ENCODE peak calls at places on chromosomes 5 and 9, in four cellular contexts. One of them, this sample, is unnamed. For H3K4me1, the result is how much of the 10 kb centered on the place peaks cover.

GRCh38 chr9:133286523-133286922 is 11.5 kb upstream of the ABO start:
- DNase-seq in effector memory CD4-positive, alpha-beta T cell: no peak
- DNase-seq in heart left ventricle: no peak
- DNase-seq in psoas muscle: no peak
- DNase-seq in this sample: no peak

GRCh38 chr5:103624035-103624461 is 61.5 kb upstream of the NUDT12 start:
- DNase-seq in psoas muscle: no peak
- DNase-seq in heart left ventricle: no peak
- DNase-seq in effector memory CD4-positive, alpha-beta T cell: no peak
- DNase-seq in this sample: no peak

GRCh38 chr5:125961150-125961549 is 462.1 kb upstream of the GRAMD2B start:
- DNase-seq in effector memory CD4-positive, alpha-beta T cell: no peak
- DNase-seq in heart left ventricle: no peak
- DNase-seq in psoas muscle: no peak
- DNase-seq in this sample: no peak

GRCh38 chr9:27475057-27475456 is 49.0 kb upstream of the IFNK start:
- DNase-seq in effector memory CD4-positive, alpha-beta T cell: no peak
- DNase-seq in heart left ventricle: no peak
- DNase-seq in psoas muscle: no peak
- DNase-seq in this sample: no peak

GRCh38 chr5:54529565-54529964 is 12.0 kb downstream of the SNX18 start:
- DNase-seq in effector memory CD4-positive, alpha-beta T cell: no peak
- DNase-seq in psoas muscle: no peak
- DNase-seq in heart left ventricle: no peak
- DNase-seq in this sample: no peak

GRCh38 chr9:71662086-71662485 is 106.2 kb downstream of the CEMIP2 start:
- DNase-seq in effector memory CD4-positive, alpha-beta T cell: no peak
- DNase-seq in psoas muscle: no peak
- DNase-seq in heart left ventricle: no peak
- DNase-seq in this sample: no peak

GRCh38 chr9:138038244-138038671 is 160.7 kb downstream of the CACNA1B start:
- DNase-seq in heart left ventricle: peak
- DNase-seq in effector memory CD4-positive, alpha-beta T cell: no peak
- DNase-seq in psoas muscle: no peak
- DNase-seq in this sample: no peak

GRCh38 chr9:76595645-76596044 is 136.7 kb downstream of the GCNT1 start:
- DNase-seq in heart left ventricle: no peak
- DNase-seq in effector memory CD4-positive, alpha-beta T cell: no peak
- DNase-seq in psoas muscle: no peak
- DNase-seq in this sample: no peak

GRCh38 chr9:98793031-98793430 is 3.3 kb downstream of the ANKS6 start:
- DNase-seq in psoas muscle: no peak
- DNase-seq in effector memory CD4-positive, alpha-beta T cell: no peak
- DNase-seq in heart left ventricle: no peak
- DNase-seq in this sample: no peak

GRCh38 chr9:34139477-34140146 is 13.1 kb upstream of the DCAF12 start:
- DNase-seq in effector memory CD4-positive, alpha-beta T cell: no peak
- DNase-seq in psoas muscle: no peak
- DNase-seq in heart left ventricle: peak
- DNase-seq in this sample: no peak

GRCh38 chr5:14243768-14244167 is 100.6 kb downstream of the TRIO start:
- DNase-seq in effector memory CD4-positive, alpha-beta T cell: no peak
- DNase-seq in psoas muscle: no peak
- DNase-seq in heart left ventricle: no peak
- DNase-seq in this sample: no peak

GRCh38 chr5:174725261-174725990 is 1.0 kb downstream of the MSX2 start:
- DNase-seq in effector memory CD4-positive, alpha-beta T cell: no peak
- DNase-seq in psoas muscle: no peak
- DNase-seq in heart left ventricle: no peak
- DNase-seq in this sample: no peak

GRCh38 chr5:42571626-42571960 is 148.4 kb downstream of the GHR start:
- DNase-seq in heart left ventricle: no peak
- DNase-seq in psoas muscle: no peak
- DNase-seq in effector memory CD4-positive, alpha-beta T cell: no peak
- DNase-seq in this sample: no peak

GRCh38 chr5:126927424-126927823 is 102.9 kb downstream of the MARCHF3 start:
- DNase-seq in effector memory CD4-positive, alpha-beta T cell: no peak
- DNase-seq in psoas muscle: no peak
- DNase-seq in heart left ventricle: no peak
- DNase-seq in this sample: no peak

GRCh38 chr9:18605763-18606162 is 131.8 kb downstream of the ADAMTSL1 start:
- DNase-seq in effector memory CD4-positive, alpha-beta T cell: no peak
- DNase-seq in psoas muscle: peak
- DNase-seq in heart left ventricle: peak
- DNase-seq in this sample: no peak

GRCh38 chr5:38780950-38781349 is 64.9 kb upstream of the OSMR start:
- DNase-seq in heart left ventricle: peak
- DNase-seq in psoas muscle: peak
- DNase-seq in effector memory CD4-positive, alpha-beta T cell: no peak
- DNase-seq in this sample: peak

GRCh38 chr5:150302301-150303069 is at the start of gene ARSI:
- DNase-seq in psoas muscle: peak
- DNase-seq in effector memory CD4-positive, alpha-beta T cell: no peak
- DNase-seq in heart left ventricle: peak
- DNase-seq in this sample: peak

GRCh38 chr5:42982107-42982622 is 58.0 kb downstream of the ANXA2R start:
- DNase-seq in heart left ventricle: no peak
- DNase-seq in psoas muscle: no peak
- DNase-seq in effector memory CD4-positive, alpha-beta T cell: no peak
- DNase-seq in this sample: no peak

GRCh38 chr5:112417931-112418358 is 1.1 kb downstream of the EPB41L4A start:
- DNase-seq in effector memory CD4-positive, alpha-beta T cell: no peak
- DNase-seq in psoas muscle: peak
- DNase-seq in heart left ventricle: peak
- DNase-seq in this sample: peak

GRCh38 chr5:31798168-31798567 is 159.2 kb downstream of the PDZD2 start:
- DNase-seq in effector memory CD4-positive, alpha-beta T cell: no peak
- DNase-seq in psoas muscle: no peak
- DNase-seq in heart left ventricle: no peak
- DNase-seq in this sample: no peak

GRCh38 chr9:113649054-113649453 is 185.5 kb downstream of the RGS3 start:
- DNase-seq in effector memory CD4-positive, alpha-beta T cell: no peak
- DNase-seq in psoas muscle: peak
- DNase-seq in heart left ventricle: peak
- DNase-seq in this sample: peak

GRCh38 chr9:106179181-106179580 is 484.8 kb downstream of the TMEM38B start:
- DNase-seq in heart left ventricle: no peak
- DNase-seq in effector memory CD4-positive, alpha-beta T cell: no peak
- DNase-seq in psoas muscle: no peak
- DNase-seq in this sample: no peak

GRCh38 chr9:17081814-17082213 is 53.0 kb upstream of the CNTLN start:
- DNase-seq in psoas muscle: no peak
- DNase-seq in effector memory CD4-positive, alpha-beta T cell: no peak
- DNase-seq in heart left ventricle: no peak
- DNase-seq in this sample: no peak

GRCh38 chr9:37430841-37431597 is 8.5 kb downstream of the GRHPR start:
- DNase-seq in psoas muscle: no peak
- DNase-seq in heart left ventricle: no peak
- DNase-seq in effector memory CD4-positive, alpha-beta T cell: no peak
- DNase-seq in this sample: peak

GRCh38 chr5:140134277-140134935 is 8.7 kb downstream of the IGIP start:
- DNase-seq in psoas muscle: no peak
- DNase-seq in heart left ventricle: no peak
- DNase-seq in effector memory CD4-positive, alpha-beta T cell: no peak
- DNase-seq in this sample: no peak

GRCh38 chr9:98942906-98943681 is 613 bp upstream of the COL15A1 start:
- DNase-seq in effector memory CD4-positive, alpha-beta T cell: no peak
- DNase-seq in psoas muscle: no peak
- DNase-seq in heart left ventricle: no peak
- DNase-seq in this sample: no peak

GRCh38 chr5:105030153-105030552 is 1467.6 kb upstream of the NUDT12 start:
- DNase-seq in heart left ventricle: no peak
- DNase-seq in effector memory CD4-positive, alpha-beta T cell: no peak
- DNase-seq in psoas muscle: no peak
- DNase-seq in this sample: no peak

GRCh38 chr5:148976569-148977321 is 86.1 kb downstream of the SH3TC2 start:
- DNase-seq in psoas muscle: no peak
- DNase-seq in heart left ventricle: no peak
- DNase-seq in effector memory CD4-positive, alpha-beta T cell: no peak
- DNase-seq in this sample: no peak
- H3K4me1 ChIP-seq in psoas muscle: half or more
- H3K4me1 ChIP-seq in heart left ventricle: under half
- H3K4me1 ChIP-seq in effector memory CD4-positive, alpha-beta T cell: under half
- H3K4me1 ChIP-seq in this sample: under half

DNA sequence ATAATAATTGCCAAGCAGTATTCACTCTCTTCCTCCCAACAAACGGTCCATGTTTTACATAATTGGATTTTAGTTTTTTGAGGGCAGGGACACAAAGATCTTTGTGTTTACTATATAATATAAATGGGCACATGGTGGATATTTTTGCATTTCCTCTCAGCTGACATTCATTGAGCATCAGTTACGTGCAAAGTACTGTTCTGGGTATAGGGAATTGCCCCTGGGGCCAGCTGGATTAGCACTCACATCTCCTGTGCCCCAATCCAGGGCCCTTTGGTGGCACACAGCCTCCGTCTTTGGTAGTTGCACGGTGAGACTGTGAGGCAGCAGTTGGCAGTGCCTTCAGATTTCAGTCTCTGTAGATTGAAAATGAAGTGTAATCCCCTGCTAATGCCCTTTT is 1.6 kb downstream of the TDRD7 start:
- DNase-seq in heart left ventricle: no peak
- DNase-seq in psoas muscle: no peak
- DNase-seq in effector memory CD4-positive, alpha-beta T cell: no peak
- DNase-seq in this sample: no peak
- H3K4me3 ChIP-seq in heart left ventricle: no peak
- H3K4me3 ChIP-seq in psoas muscle: peak
- H3K4me3 ChIP-seq in effector memory CD4-positive, alpha-beta T cell: no peak
- H3K4me3 ChIP-seq in this sample: no peak

GRCh38 chr5:72465601-72466563 is 41.3 kb downstream of the ZNF366 start:
- DNase-seq in effector memory CD4-positive, alpha-beta T cell: no peak
- DNase-seq in heart left ventricle: no peak
- DNase-seq in psoas muscle: no peak
- DNase-seq in this sample: no peak

GRCh38 chr5:72470817-72471216 is 36.4 kb downstream of the ZNF366 start:
- DNase-seq in heart left ventricle: no peak
- DNase-seq in psoas muscle: no peak
- DNase-seq in effector memory CD4-positive, alpha-beta T cell: no peak
- DNase-seq in this sample: no peak

GRCh38 chr5:72467987-72468386 is 39.2 kb downstream of the ZNF366 start:
- DNase-seq in psoas muscle: no peak
- DNase-seq in effector memory CD4-positive, alpha-beta T cell: no peak
- DNase-seq in heart left ventricle: no peak
- DNase-seq in this sample: no peak

GRCh38 chr5:72467421-72467820 is 39.8 kb downstream of the ZNF366 start:
- DNase-seq in effector memory CD4-positive, alpha-beta T cell: no peak
- DNase-seq in heart left ventricle: no peak
- DNase-seq in psoas muscle: no peak
- DNase-seq in this sample: no peak

DNA sequence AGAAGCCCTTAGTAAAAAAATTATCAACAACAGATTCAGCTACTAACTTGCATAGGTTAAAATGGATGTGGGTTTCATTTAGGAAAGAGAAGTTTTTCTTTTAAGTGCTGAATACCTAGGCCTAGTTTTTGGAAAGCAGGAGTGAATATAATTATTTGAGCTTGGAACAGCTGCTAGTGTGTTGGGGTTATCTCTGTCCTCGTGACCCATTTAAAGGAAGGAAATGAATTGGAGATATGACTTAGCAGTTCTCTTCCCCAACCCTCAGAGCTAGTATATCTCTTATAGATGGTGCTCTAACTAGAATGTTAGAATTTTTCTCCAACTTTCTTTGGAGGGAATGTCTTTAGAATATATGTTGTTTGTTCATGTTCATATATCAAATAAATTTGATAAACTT is 38.6 kb downstream of the ZNF366 start:
- DNase-seq in psoas muscle: no peak
- DNase-seq in heart left ventricle: no peak
- DNase-seq in effector memory CD4-positive, alpha-beta T cell: no peak
- DNase-seq in this sample: no peak
- H3K4me1 ChIP-seq in psoas muscle: under half
- H3K4me1 ChIP-seq in heart left ventricle: under half
- H3K4me1 ChIP-seq in effector memory CD4-positive, alpha-beta T cell: under half
- H3K4me1 ChIP-seq in this sample: under half

GRCh38 chr9:21565137-21565536 is 83.0 kb upstream of the IFNE start:
- DNase-seq in heart left ventricle: no peak
- DNase-seq in psoas muscle: no peak
- DNase-seq in effector memory CD4-positive, alpha-beta T cell: no peak
- DNase-seq in this sample: no peak
- H3K4me3 ChIP-seq in heart left ventricle: no peak
- H3K4me3 ChIP-seq in psoas muscle: no peak
- H3K4me3 ChIP-seq in effector memory CD4-positive, alpha-beta T cell: no peak
- H3K4me3 ChIP-seq in this sample: no peak

GRCh38 chr5:80210014-80210413 is 45.8 kb downstream of the SERINC5 start:
- DNase-seq in effector memory CD4-positive, alpha-beta T cell: no peak
- DNase-seq in heart left ventricle: no peak
- DNase-seq in psoas muscle: no peak
- DNase-seq in this sample: no peak
- H3K4me1 ChIP-seq in effector memory CD4-positive, alpha-beta T cell: half or more
- H3K4me1 ChIP-seq in heart left ventricle: under half
- H3K4me1 ChIP-seq in psoas muscle: under half
- H3K4me1 ChIP-seq in this sample: under half

This sample was measured in aorta.